ENCODE peak calls at places on chromosome 15, in six cellular contexts. V is H1, G is mesendoderm, P is IMR-90, L is mesenchymal stem cell, C is neuronal stem cell. K is an unnamed sample.

GRCh38 chr15:32818758-32819405 is 101.1 kb downstream of the GREM1 start:
- DNase-seq in V (no peak), C (no peak), G (no peak), P (peak), L (peak), K (no peak)

GRCh38 chr15:99704444-99704838 is 28.8 kb downstream of the LYSMD4 start:
- DNase-seq in G (peak), V (no peak), P (peak), C (peak), L (peak), K (peak)

GRCh38 chr15:99306694-99307338 is 55.5 kb downstream of the LRRC28 start:
- DNase-seq in C (peak), L (peak), G (no peak), V (no peak), P (peak), K (no peak)

GRCh38 chr15:98900382-98900781 is 107.2 kb downstream of the PGPEP1L start:
- DNase-seq in L (peak), P (peak), V (no peak), G (peak), C (no peak), K (peak)

GRCh38 chr15:43517354-43518072 is at the start of gene MAP1A:
- DNase-seq in V (peak), L (peak), C (no peak), G (peak), P (peak), K (no peak)

GRCh38 chr15:99303881-99304280 is 52.6 kb downstream of the LRRC28 start:
- DNase-seq in V (no peak), C (no peak), G (no peak), L (no peak), P (no peak), K (no peak)

GRCh38 chr15:28098360-28098765 is 752 bp downstream of the OCA2 start:
- DNase-seq in C (no peak), V (no peak), P (no peak), G (no peak), L (no peak), K (no peak)

GRCh38 chr15:66679043-66679656 is 22.9 kb upstream of the SMAD6 start:
- DNase-seq in V (no peak), P (peak), G (peak), C (no peak), L (peak), K (no peak)

GRCh38 chr15:88563638-88564037 is 17.2 kb upstream of the DET1 start:
- DNase-seq in G (no peak), V (no peak), L (peak), C (no peak), P (peak), K (no peak)

GRCh38 chr15:39582286-39582976 is 1.6 kb downstream of the THBS1 start:
- DNase-seq in V (no peak), L (peak), P (peak), C (no peak), G (no peak), K (no peak)

DNA sequence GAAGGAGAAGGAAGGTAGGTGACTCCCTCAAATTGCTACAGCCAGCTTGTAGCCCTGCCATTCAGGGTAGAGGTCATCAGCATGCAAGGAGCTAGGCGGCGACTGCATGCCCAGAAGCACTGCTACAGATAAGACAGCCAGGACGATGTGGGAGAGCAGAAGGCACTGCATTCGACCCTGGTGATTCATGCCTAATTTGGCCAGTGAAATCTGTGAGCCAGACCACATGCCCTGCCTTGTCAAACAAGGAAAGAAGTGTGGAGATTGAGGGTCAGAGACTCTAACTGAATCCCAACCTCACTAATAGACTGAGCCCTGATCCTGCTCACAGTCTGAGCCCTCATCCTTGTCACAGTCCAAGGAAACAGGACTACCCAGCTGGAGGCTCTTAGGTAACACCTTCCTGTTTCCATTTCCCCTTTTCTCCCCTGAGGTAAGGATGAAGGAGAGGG is 86.6 kb downstream of the LINGO1 start:
- DNase-seq in L (peak), C (no peak), V (no peak), P (peak), G (peak), K (peak)
- H3K23ac ChIP-seq in L (no peak), C (no peak), V (no peak), P (peak), G (no peak), K (no peak)

GRCh38 chr15:71199384-71200351 is 84.4 kb downstream of the THSD4 start:
- DNase-seq in P (peak), G (peak), V (no peak), L (peak), C (no peak), K (no peak)
- H4K8ac ChIP-seq in P (peak), G (no peak), V (peak), L (peak), C (peak), K (no peak)

GRCh38 chr15:78872155-78872971 is at the start of gene MORF4L1:
- DNase-seq in G (peak), P (peak), C (peak), V (peak), L (peak), K (peak)
- H3K4ac ChIP-seq in G (peak), P (peak), C (peak), V (peak), L (peak), K (peak)

GRCh38 chr15:60541784-60542617 is 63.1 kb upstream of the ICE2 start:
- DNase-seq in P (no peak), C (no peak), G (no peak), L (no peak), V (no peak), K (no peak)
- H3K23ac ChIP-seq in P (no peak), C (peak), G (no peak), L (no peak), V (no peak), K (no peak)

GRCh38 chr15:52745326-52746161 is 44.6 kb downstream of the ONECUT1 start:
- DNase-seq in G (peak), P (no peak), L (no peak), C (no peak), V (peak), K (no peak)
- H4K8ac ChIP-seq in G (no peak), P (no peak), L (no peak), C (no peak), V (no peak), K (no peak)

GRCh38 chr15:52261498-52262242 is 33.9 kb downstream of the MYO5C start:
- DNase-seq in P (peak), C (peak), V (peak), G (peak), L (peak), K (peak)
- H3K4ac ChIP-seq in P (peak), C (peak), V (peak), G (peak), L (no peak), K (no peak)

DNA sequence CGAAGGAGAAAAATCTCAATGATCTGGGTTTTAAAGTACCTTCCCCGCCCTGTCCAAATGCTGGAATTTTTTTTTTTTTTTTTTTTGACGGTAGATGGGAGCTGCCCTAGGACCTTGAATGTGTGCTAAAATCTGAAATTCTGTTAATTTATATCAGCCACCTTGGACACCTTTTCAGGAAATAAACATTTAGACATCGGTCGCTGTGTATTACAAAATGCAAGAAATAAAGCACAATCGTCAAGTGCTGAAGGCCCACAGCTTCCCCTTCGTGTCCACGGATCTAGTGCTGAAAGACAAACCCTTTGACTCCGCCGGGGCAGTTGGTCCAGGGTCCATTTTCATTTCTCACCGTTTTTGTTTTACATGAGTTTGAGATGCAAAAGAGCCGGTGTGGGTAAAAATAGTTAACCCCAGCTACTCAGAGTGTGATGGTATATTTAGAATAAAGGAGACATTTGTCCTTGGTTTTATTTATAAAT is 90.2 kb upstream of the CHD2 start:
- DNase-seq in L (peak), C (no peak), P (peak), V (no peak), G (peak), K (no peak)
- H3K23ac ChIP-seq in L (no peak), C (no peak), P (peak), V (no peak), G (no peak), K (no peak)

DNA sequence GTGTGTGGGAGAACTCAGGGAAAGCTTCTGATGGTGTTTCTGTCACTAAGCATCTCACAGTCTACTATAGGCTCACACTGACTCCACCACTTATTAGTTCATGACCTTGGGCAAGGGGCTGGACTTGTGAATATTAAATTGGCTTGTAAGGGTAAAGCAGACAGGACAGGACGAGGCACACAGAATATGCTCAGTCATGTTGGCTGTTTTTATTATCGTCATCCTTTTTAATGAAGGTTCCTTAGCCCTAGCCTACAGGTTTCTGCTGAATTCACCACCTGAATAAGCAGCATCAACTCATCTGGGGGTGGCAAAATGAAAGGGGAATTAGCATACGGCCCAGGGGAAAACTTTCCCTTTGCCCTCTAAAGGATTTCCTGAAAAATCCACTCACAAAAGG is 39.6 kb upstream of the LIPC start:
- DNase-seq in P (no peak), L (no peak), C (no peak), G (peak), V (no peak), K (no peak)
- H4K8ac ChIP-seq in P (no peak), L (peak), C (no peak), G (no peak), V (no peak), K (peak)